ENCODE peak calls at places on chromosomes 5 and 9, in ten cellular contexts. N is tibial artery, P is SK-N-SH, B is fibroblast of pulmonary artery, Z is thyroid gland, D is skeletal muscle cell, X is A673, Y is psoas muscle, G is mucosa of descending colon, V is sigmoid colon. I is an unnamed sample.

GRCh38 chr5:153552886-153553285 is 62.4 kb downstream of the GRIA1 start:
- DNase-seq in N (no peak), X (no peak), P (no peak), Z (no peak), G (no peak), Y (no peak), B (peak), D (no peak), V (no peak), I (no peak)

GRCh38 chr9:82127993-82128710 is 139.6 kb downstream of the SPATA31D1 start:
- DNase-seq in D (no peak), P (no peak), G (no peak), V (no peak), X (no peak), Z (no peak), N (no peak), B (no peak), Y (no peak), I (no peak)

GRCh38 chr5:14816999-14817761 is 54.4 kb downstream of the ANKH start:
- DNase-seq in P (no peak), Y (peak), D (peak), Z (peak), V (no peak), G (no peak), X (peak), B (peak), N (peak), I (no peak)

GRCh38 chr9:128127990-128128835 is 684 bp upstream of the PTGES2 start:
- DNase-seq in G (peak), X (peak), N (peak), B (peak), V (peak), D (peak), Y (peak), Z (peak), P (peak), I (peak)

GRCh38 chr5:122940890-122941289 is 95.5 kb downstream of the SNX24 start:
- DNase-seq in G (no peak), N (no peak), Y (no peak), B (no peak), P (no peak), V (no peak), D (no peak), X (no peak), Z (no peak), I (no peak)

GRCh38 chr5:31186672-31187267 is 6.7 kb upstream of the CDH6 start:
- DNase-seq in G (no peak), P (peak), V (no peak), N (no peak), B (peak), Y (no peak), D (no peak), X (peak), Z (no peak), I (peak)

GRCh38 chr5:180208038-180208434 is 975 bp downstream of the RASGEF1C start:
- DNase-seq in N (no peak), P (no peak), G (no peak), Y (no peak), D (no peak), B (no peak), Z (no peak), V (no peak), X (no peak), I (no peak)

GRCh38 chr5:69502375-69503143 is 10.0 kb downstream of the OCLN start:
- DNase-seq in N (no peak), D (no peak), Y (no peak), V (no peak), B (peak), X (no peak), Z (no peak), P (no peak), G (no peak), I (no peak)

GRCh38 chr9:122904466-122904822 is 715 bp downstream of the RC3H2 start:
- DNase-seq in D (no peak), V (no peak), Z (peak), X (no peak), Y (peak), G (no peak), P (peak), N (peak), B (peak), I (no peak)

GRCh38 chr5:20556364-20556763 is 568.4 kb upstream of the CDH18 start:
- DNase-seq in Z (no peak), X (no peak), Y (no peak), G (no peak), P (no peak), D (peak), B (peak), V (no peak), N (no peak), I (no peak)

GRCh38 chr9:4787876-4788275 is 4.9 kb upstream of the RCL1 start:
- DNase-seq in B (no peak), D (no peak), N (no peak), X (no peak), P (no peak), Y (no peak), Z (no peak), G (no peak), V (no peak), I (no peak)

GRCh38 chr9:3674561-3674960 is 148.8 kb upstream of the RFX3 start:
- DNase-seq in X (no peak), Z (no peak), D (no peak), Y (no peak), P (no peak), G (no peak), N (no peak), V (no peak), B (no peak), I (no peak)

GRCh38 chr5:91160751-91161285 is 222.3 kb downstream of the ARRDC3 start:
- DNase-seq in B (no peak), X (no peak), N (no peak), Y (no peak), G (no peak), V (no peak), Z (no peak), P (no peak), D (no peak), I (no peak)

GRCh38 chr9:110050925-110051355 is 157.0 kb downstream of the C9orf152 start:
- DNase-seq in Y (no peak), D (peak), P (no peak), Z (no peak), V (peak), B (peak), N (peak), G (no peak), X (peak), I (peak)
- H3K4me3 ChIP-seq in Y (peak), D (peak), P (peak), Z (no peak), V (peak), B (peak), N (peak), G (no peak), X (no peak), I (no peak)

GRCh38 chr9:35687306-35687705 is 2.4 kb downstream of the TPM2 start:
- DNase-seq in V (no peak), Z (no peak), P (no peak), N (no peak), B (no peak), D (no peak), X (no peak), G (peak), Y (no peak), I (no peak)
- H3K4me3 ChIP-seq in V (peak), Z (no peak), P (no peak), N (peak), B (peak), D (peak), X (no peak), G (no peak), Y (peak), I (no peak)

GRCh38 chr5:40682431-40683017 is 2.8 kb downstream of the PTGER4 start:
- DNase-seq in N (no peak), D (no peak), Z (no peak), P (no peak), V (peak), Y (no peak), B (no peak), X (no peak), G (no peak), I (no peak)
- H3K4me3 ChIP-seq in N (peak), D (peak), Z (no peak), P (no peak), V (peak), Y (peak), B (peak), X (no peak), G (peak), I (peak)

GRCh38 chr9:129810788-129811187 is 7.8 kb downstream of the TOR1B start:
- DNase-seq in N (no peak), G (no peak), Y (no peak), P (no peak), V (no peak), B (no peak), D (no peak), X (no peak), Z (no peak), I (no peak)

GRCh38 chr9:129811967-129812363 is 9.0 kb downstream of the TOR1B start:
- DNase-seq in B (no peak), Z (no peak), P (no peak), V (no peak), D (no peak), N (no peak), Y (no peak), G (no peak), X (peak), I (no peak)

GRCh38 chr9:129809346-129809745 is 6.4 kb downstream of the TOR1B start:
- DNase-seq in X (peak), Z (no peak), D (no peak), V (no peak), P (no peak), B (no peak), G (no peak), N (no peak), Y (no peak), I (no peak)

GRCh38 chr9:129812385-129812784 is 9.4 kb downstream of the TOR1B start:
- DNase-seq in Z (no peak), G (peak), N (no peak), B (no peak), V (no peak), X (no peak), D (no peak), P (no peak), Y (no peak), I (no peak)

GRCh38 chr9:129810116-129810515 is 7.1 kb downstream of the TOR1B start:
- DNase-seq in D (no peak), V (no peak), Y (no peak), X (no peak), G (no peak), Z (no peak), B (no peak), P (no peak), N (no peak), I (no peak)
- H3K4me3 ChIP-seq in D (no peak), V (no peak), Y (no peak), X (no peak), G (no peak), Z (no peak), B (no peak), P (no peak), N (no peak), I (no peak)

GRCh38 chr9:124766326-124766725 is 4.8 kb downstream of the NR6A1 start:
- DNase-seq in X (no peak), B (no peak), G (no peak), N (no peak), D (no peak), V (no peak), Z (no peak), P (no peak), Y (no peak), I (no peak)

GRCh38 chr9:124762633-124763032 is 8.5 kb downstream of the NR6A1 start:
- DNase-seq in V (no peak), B (no peak), G (no peak), Y (no peak), Z (no peak), N (no peak), D (no peak), X (no peak), P (no peak), I (no peak)

GRCh38 chr9:124765439-124765835 is 5.7 kb downstream of the NR6A1 start:
- DNase-seq in Z (no peak), B (no peak), P (no peak), D (no peak), G (no peak), V (no peak), Y (no peak), X (no peak), N (no peak), I (no peak)

GRCh38 chr9:124766815-124767554 is 4.1 kb downstream of the NR6A1 start:
- DNase-seq in P (no peak), N (no peak), G (no peak), D (no peak), Z (no peak), B (no peak), Y (no peak), X (peak), V (no peak), I (no peak)

GRCh38 chr9:124764774-124765438 is 6.2 kb downstream of the NR6A1 start:
- DNase-seq in V (no peak), G (no peak), B (peak), Z (no peak), Y (no peak), P (no peak), D (no peak), N (no peak), X (peak), I (no peak)
- H3K4me3 ChIP-seq in V (no peak), G (no peak), B (no peak), Z (no peak), Y (no peak), P (no peak), D (no peak), N (no peak), X (no peak), I (no peak)

GRCh38 chr9:95572370-95573151 is 55.8 kb upstream of the PTCH1 start:
- DNase-seq in Z (no peak), D (no peak), P (peak), X (peak), Y (no peak), V (no peak), B (no peak), N (no peak), G (no peak), I (no peak)
- H3K4me3 ChIP-seq in Z (no peak), D (no peak), P (no peak), X (no peak), Y (no peak), V (no peak), B (no peak), N (no peak), G (no peak), I (no peak)

GRCh38 chr5:5141011-5141599 is 975 bp downstream of the ADAMTS16 start:
- DNase-seq in D (no peak), N (no peak), P (no peak), Y (no peak), V (no peak), Z (no peak), B (no peak), G (no peak), X (no peak), I (no peak)
- H3K4me3 ChIP-seq in D (no peak), N (peak), P (no peak), Y (peak), V (no peak), Z (no peak), B (no peak), G (no peak), X (peak), I (no peak)

DNA sequence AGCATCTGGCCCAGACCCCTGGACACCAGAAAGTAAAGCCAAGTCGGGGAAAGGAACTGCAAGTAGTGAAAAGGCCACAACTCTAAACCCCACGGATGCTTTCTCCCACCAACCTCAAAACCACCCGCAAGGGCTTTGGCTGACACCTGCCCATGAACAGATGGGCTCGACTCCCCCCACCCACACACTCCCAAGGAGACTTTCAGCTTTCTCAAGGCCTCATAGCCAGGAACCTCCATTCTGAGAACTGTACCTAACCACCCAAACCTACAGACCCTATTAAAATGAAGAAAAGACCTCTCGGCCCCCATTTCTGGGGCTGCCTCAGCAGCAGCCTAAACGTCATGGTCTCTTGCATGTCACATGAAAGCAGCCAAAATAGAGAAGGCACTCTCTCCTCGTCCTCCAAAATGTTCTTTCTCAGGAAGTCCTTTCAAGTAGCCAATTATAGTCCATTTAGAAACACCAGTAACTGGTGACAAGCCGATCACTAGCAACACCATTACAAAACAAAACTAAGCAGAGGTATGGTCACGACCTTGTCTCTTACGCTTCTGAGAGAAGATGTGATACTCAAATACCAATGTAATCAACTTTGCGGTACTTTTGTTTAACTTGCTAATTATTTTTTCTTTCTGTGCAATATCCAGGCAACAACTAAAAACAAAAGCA is 2.9 kb downstream of the B4GALT1 start:
- DNase-seq in G (no peak), Y (no peak), Z (no peak), B (no peak), X (no peak), P (no peak), V (no peak), N (no peak), D (no peak), I (no peak)
- H3K4me3 ChIP-seq in G (no peak), Y (peak), Z (no peak), B (peak), X (peak), P (no peak), V (peak), N (peak), D (peak), I (peak)

DNA sequence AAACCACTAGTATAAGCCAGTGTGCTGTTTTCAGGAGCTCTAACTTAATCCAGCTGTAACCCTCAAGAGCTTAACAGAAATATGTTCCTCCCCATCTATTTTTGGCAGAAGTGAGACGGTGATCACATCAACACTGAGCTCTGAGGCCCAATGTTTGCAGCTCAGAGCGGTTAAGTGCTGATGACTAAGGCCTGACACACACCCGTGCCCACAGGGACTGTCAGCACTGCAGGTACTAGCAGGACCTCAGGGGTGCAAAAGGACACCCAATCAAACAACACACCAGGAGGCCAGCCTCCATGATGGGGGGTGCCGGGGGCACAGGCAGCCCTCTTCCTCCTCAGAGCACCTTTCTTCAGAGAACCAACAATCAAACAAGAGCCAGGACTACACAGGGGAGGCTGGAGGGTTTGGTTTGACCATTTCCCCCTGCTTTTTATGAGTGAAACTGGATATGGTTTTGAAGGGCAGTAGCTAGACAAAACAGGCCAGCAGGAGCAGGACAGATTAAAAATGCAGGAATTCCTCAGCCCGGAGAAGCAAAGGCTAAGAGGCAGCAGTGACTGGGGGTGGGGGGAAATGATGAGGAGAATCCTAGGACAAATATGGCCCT is 61.3 kb downstream of the RAPGEF1 start:
- DNase-seq in P (no peak), D (peak), V (peak), G (peak), N (peak), Z (peak), B (peak), Y (peak), X (peak), I (peak)
- H3K4me3 ChIP-seq in P (no peak), D (no peak), V (no peak), G (no peak), N (no peak), Z (no peak), B (no peak), Y (no peak), X (no peak), I (peak)

DNA sequence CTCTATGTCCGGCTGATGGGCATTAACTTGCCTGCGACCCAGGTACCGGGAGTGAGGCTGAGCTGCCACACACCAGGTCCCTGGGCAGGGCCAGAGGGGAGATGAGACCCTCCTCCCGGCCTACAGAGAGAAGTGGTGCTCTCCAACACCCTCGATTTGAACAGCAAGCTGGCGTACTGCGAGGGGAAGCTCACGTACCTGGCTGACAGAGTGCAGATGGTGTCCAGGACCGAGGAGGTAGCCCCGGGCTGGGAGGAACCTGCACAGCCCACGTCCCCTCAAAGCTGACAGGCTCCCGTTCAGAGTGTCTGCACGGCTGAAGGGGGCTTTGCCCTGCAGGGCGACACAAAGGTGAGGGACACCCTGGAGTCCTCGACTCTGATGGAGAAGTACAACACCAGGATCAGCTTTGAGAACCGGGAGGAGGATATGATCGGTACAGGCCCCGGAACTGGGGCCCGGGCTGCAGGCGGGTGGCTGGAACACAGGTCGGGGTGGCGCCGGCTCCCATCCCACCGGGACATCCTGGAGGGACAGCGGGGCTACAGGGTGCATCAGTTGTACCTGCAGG is 1.0 kb upstream of the RABL6 start:
- DNase-seq in P (no peak), G (peak), D (no peak), Y (no peak), N (no peak), V (peak), X (no peak), Z (no peak), B (no peak), I (no peak)
- H3K4me3 ChIP-seq in P (peak), G (no peak), D (peak), Y (peak), N (peak), V (peak), X (peak), Z (no peak), B (peak), I (peak)

I was measured in Panc1.